ENCODE peak calls at places on chromosomes 1 and 21, in ten cellular contexts. One of them, this sample, is unnamed.

GRCh38 chr1:168116327-168116799 is 20.4 kb downstream of the GPR161 start:
- DNase-seq in osteoblast: no peak
- DNase-seq in CD8-positive, alpha-beta T cell: no peak
- DNase-seq in fibroblast of mammary gland: no peak
- DNase-seq in heart right ventricle: no peak
- DNase-seq in HCT116: no peak
- DNase-seq in tibial artery: no peak
- DNase-seq in A549: no peak
- DNase-seq in K562: no peak
- DNase-seq in AG04450: no peak
- DNase-seq in this sample: no peak

GRCh38 chr21:35810431-35810970 is 249.8 kb downstream of the SETD4 start:
- DNase-seq in K562: no peak
- DNase-seq in tibial artery: no peak
- DNase-seq in CD8-positive, alpha-beta T cell: no peak
- DNase-seq in A549: no peak
- DNase-seq in osteoblast: no peak
- DNase-seq in AG04450: no peak
- DNase-seq in fibroblast of mammary gland: peak; percentile 8
- DNase-seq in heart right ventricle: no peak
- DNase-seq in HCT116: no peak
- DNase-seq in this sample: no peak

GRCh38 chr1:186985889-186986491 is 157.2 kb downstream of the PLA2G4A start:
- DNase-seq in tibial artery: no peak
- DNase-seq in osteoblast: no peak
- DNase-seq in heart right ventricle: no peak
- DNase-seq in K562: peak; percentile 30
- DNase-seq in fibroblast of mammary gland: peak; percentile 74
- DNase-seq in A549: peak; percentile 33
- DNase-seq in CD8-positive, alpha-beta T cell: no peak
- DNase-seq in AG04450: peak; percentile 29
- DNase-seq in HCT116: peak; percentile 38
- DNase-seq in this sample: no peak

GRCh38 chr1:28719332-28719619 is 17.5 kb upstream of the YTHDF2 start:
- DNase-seq in heart right ventricle: no peak
- DNase-seq in osteoblast: no peak
- DNase-seq in K562: no peak
- DNase-seq in AG04450: no peak
- DNase-seq in fibroblast of mammary gland: no peak
- DNase-seq in CD8-positive, alpha-beta T cell: no peak
- DNase-seq in HCT116: no peak
- DNase-seq in A549: no peak
- DNase-seq in tibial artery: no peak
- DNase-seq in this sample: no peak

GRCh38 chr1:9784508-9785133 is 39.1 kb downstream of the CLSTN1 start:
- DNase-seq in A549: peak; percentile 34
- DNase-seq in fibroblast of mammary gland: peak; percentile 58
- DNase-seq in heart right ventricle: no peak
- DNase-seq in HCT116: peak; percentile 58
- DNase-seq in osteoblast: peak; percentile 83
- DNase-seq in AG04450: peak; percentile 33
- DNase-seq in CD8-positive, alpha-beta T cell: peak; percentile 36
- DNase-seq in K562: peak; percentile 65
- DNase-seq in tibial artery: no peak
- DNase-seq in this sample: no peak

GRCh38 chr1:20411196-20411980 is 74.6 kb downstream of the CAMK2N1 start:
- DNase-seq in CD8-positive, alpha-beta T cell: no peak
- DNase-seq in K562: no peak
- DNase-seq in tibial artery: peak; percentile 23
- DNase-seq in heart right ventricle: no peak
- DNase-seq in osteoblast: peak; percentile 91
- DNase-seq in fibroblast of mammary gland: peak; percentile 99
- DNase-seq in HCT116: peak; percentile 60
- DNase-seq in AG04450: peak; percentile 79
- DNase-seq in A549: peak; percentile 71
- DNase-seq in this sample: peak; percentile 66

GRCh38 chr21:37527103-37527502 is 160.5 kb downstream of the DYRK1A start:
- DNase-seq in fibroblast of mammary gland: no peak
- DNase-seq in AG04450: no peak
- DNase-seq in A549: no peak
- DNase-seq in osteoblast: no peak
- DNase-seq in CD8-positive, alpha-beta T cell: no peak
- DNase-seq in HCT116: no peak
- DNase-seq in K562: no peak
- DNase-seq in heart right ventricle: no peak
- DNase-seq in tibial artery: no peak
- DNase-seq in this sample: no peak

GRCh38 chr1:67882196-67882958 is 49.1 kb upstream of the GNG12 start:
- DNase-seq in K562: no peak
- DNase-seq in osteoblast: no peak
- DNase-seq in A549: no peak
- DNase-seq in tibial artery: no peak
- DNase-seq in heart right ventricle: no peak
- DNase-seq in HCT116: no peak
- DNase-seq in fibroblast of mammary gland: peak; percentile 39
- DNase-seq in AG04450: no peak
- DNase-seq in CD8-positive, alpha-beta T cell: no peak
- DNase-seq in this sample: no peak

GRCh38 chr1:29236993-29237905 is 927 bp downstream of the PTPRU start:
- DNase-seq in A549: no peak
- DNase-seq in heart right ventricle: peak; percentile 52
- DNase-seq in fibroblast of mammary gland: no peak
- DNase-seq in AG04450: no peak
- DNase-seq in CD8-positive, alpha-beta T cell: no peak
- DNase-seq in osteoblast: peak; percentile 96
- DNase-seq in HCT116: no peak
- DNase-seq in tibial artery: peak; percentile 45
- DNase-seq in K562: peak; percentile 53
- DNase-seq in this sample: no peak

GRCh38 chr1:202254454-202255252 is 61.1 kb downstream of the LGR6 start:
- DNase-seq in fibroblast of mammary gland: no peak
- DNase-seq in AG04450: no peak
- DNase-seq in osteoblast: no peak
- DNase-seq in HCT116: no peak
- DNase-seq in K562: no peak
- DNase-seq in A549: no peak
- DNase-seq in heart right ventricle: no peak
- DNase-seq in tibial artery: peak; percentile 10
- DNase-seq in CD8-positive, alpha-beta T cell: no peak
- DNase-seq in this sample: no peak

GRCh38 chr1:1122981-1123480 is 7.1 kb upstream of the C1orf159 start:
- DNase-seq in osteoblast: peak; percentile 93
- DNase-seq in HCT116: no peak
- DNase-seq in CD8-positive, alpha-beta T cell: no peak
- DNase-seq in heart right ventricle: no peak
- DNase-seq in AG04450: no peak
- DNase-seq in A549: peak; percentile 18
- DNase-seq in tibial artery: no peak
- DNase-seq in K562: no peak
- DNase-seq in fibroblast of mammary gland: no peak
- DNase-seq in this sample: no peak

GRCh38 chr21:26753822-26754221 is 91.4 kb downstream of the ADAMTS1 start:
- DNase-seq in A549: no peak
- DNase-seq in AG04450: no peak
- DNase-seq in tibial artery: no peak
- DNase-seq in osteoblast: no peak
- DNase-seq in K562: peak; percentile 47
- DNase-seq in CD8-positive, alpha-beta T cell: no peak
- DNase-seq in heart right ventricle: no peak
- DNase-seq in fibroblast of mammary gland: no peak
- DNase-seq in HCT116: no peak
- DNase-seq in this sample: no peak

GRCh38 chr1:235124665-235125064 is 4.0 kb downstream of the TOMM20 start:
- DNase-seq in tibial artery: no peak
- DNase-seq in osteoblast: no peak
- DNase-seq in fibroblast of mammary gland: no peak
- DNase-seq in HCT116: no peak
- DNase-seq in AG04450: no peak
- DNase-seq in K562: no peak
- DNase-seq in heart right ventricle: no peak
- DNase-seq in A549: no peak
- DNase-seq in CD8-positive, alpha-beta T cell: no peak
- DNase-seq in this sample: no peak

GRCh38 chr1:28176492-28177470 is at the start of gene PTAFR:
- DNase-seq in osteoblast: no peak
- DNase-seq in K562: no peak
- DNase-seq in heart right ventricle: peak; percentile 23
- DNase-seq in CD8-positive, alpha-beta T cell: no peak
- DNase-seq in A549: no peak
- DNase-seq in fibroblast of mammary gland: no peak
- DNase-seq in AG04450: no peak
- DNase-seq in HCT116: no peak
- DNase-seq in tibial artery: no peak
- DNase-seq in this sample: no peak

DNA sequence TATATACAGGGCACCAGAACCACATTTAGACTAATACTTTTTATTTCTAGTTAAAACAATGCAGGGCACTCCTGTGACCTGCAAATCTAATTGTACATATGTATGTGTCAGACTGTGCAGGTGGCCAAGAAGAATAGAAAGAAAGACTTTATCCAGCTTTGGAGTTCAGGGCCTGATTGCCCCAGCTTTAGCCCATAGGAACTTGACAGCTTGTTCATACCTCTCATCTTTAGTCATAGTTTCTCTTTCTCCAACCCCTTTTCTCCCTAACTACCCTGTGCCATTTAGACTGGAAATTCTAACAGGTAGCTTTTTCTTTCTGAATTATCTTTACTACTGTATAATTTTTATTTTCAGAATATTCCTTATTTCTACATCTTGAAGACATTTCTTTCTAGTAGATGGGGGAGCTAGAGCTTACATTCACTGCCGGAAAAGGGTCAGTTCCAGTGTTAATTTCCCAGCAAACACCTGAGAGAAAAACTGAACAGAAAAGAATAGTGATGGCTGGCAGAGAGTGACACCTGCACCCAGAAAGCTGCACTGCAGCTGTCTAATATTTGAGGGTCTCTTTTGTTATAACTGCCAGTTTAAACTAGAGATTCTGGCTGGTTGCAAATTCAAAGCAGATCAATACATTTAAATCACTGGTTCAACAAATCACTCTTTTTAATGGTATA is 8.4 kb downstream of the YBX1 start:
- DNase-seq in HCT116: no peak
- DNase-seq in tibial artery: no peak
- DNase-seq in K562: no peak
- DNase-seq in A549: no peak
- DNase-seq in osteoblast: peak; percentile 77
- DNase-seq in fibroblast of mammary gland: no peak
- DNase-seq in AG04450: no peak
- DNase-seq in CD8-positive, alpha-beta T cell: no peak
- DNase-seq in heart right ventricle: no peak
- DNase-seq in this sample: no peak
- TF ChIP-seq CTCF in HCT116: no peak
- TF ChIP-seq CTCF in tibial artery: no peak
- TF ChIP-seq CTCF in K562: peak; percentile 34
- TF ChIP-seq CTCF in A549: no peak
- TF ChIP-seq CTCF in osteoblast: peak; percentile 10
- TF ChIP-seq CTCF in fibroblast of mammary gland: peak; percentile 4
- TF ChIP-seq CTCF in AG04450: no peak
- TF ChIP-seq CTCF in CD8-positive, alpha-beta T cell: peak; percentile 34
- TF ChIP-seq CTCF in heart right ventricle: no peak
- TF ChIP-seq CTCF in this sample: no peak

GRCh38 chr1:209569445-209570207 is 13.9 kb upstream of the CAMK1G start:
- DNase-seq in AG04450: no peak
- DNase-seq in osteoblast: no peak
- DNase-seq in K562: peak; percentile 78
- DNase-seq in heart right ventricle: peak; percentile 66
- DNase-seq in tibial artery: peak; percentile 73
- DNase-seq in CD8-positive, alpha-beta T cell: peak; percentile 44
- DNase-seq in fibroblast of mammary gland: peak; percentile 76
- DNase-seq in A549: peak; percentile 80
- DNase-seq in HCT116: peak; percentile 87
- DNase-seq in this sample: peak; percentile 61
- H3K4me3 ChIP-seq in AG04450: peak overlapping the region; percentile 25
- H3K4me3 ChIP-seq in osteoblast: peak overlapping the region; percentile 45
- H3K4me3 ChIP-seq in K562: no peak overlapping the region
- H3K4me3 ChIP-seq in heart right ventricle: no peak overlapping the region
- H3K4me3 ChIP-seq in tibial artery: no peak overlapping the region
- H3K4me3 ChIP-seq in CD8-positive, alpha-beta T cell: no peak overlapping the region
- H3K4me3 ChIP-seq in fibroblast of mammary gland: no peak overlapping the region
- H3K4me3 ChIP-seq in A549: no peak overlapping the region
- H3K4me3 ChIP-seq in HCT116: no peak overlapping the region
- H3K4me3 ChIP-seq in this sample: no peak overlapping the region

DNA sequence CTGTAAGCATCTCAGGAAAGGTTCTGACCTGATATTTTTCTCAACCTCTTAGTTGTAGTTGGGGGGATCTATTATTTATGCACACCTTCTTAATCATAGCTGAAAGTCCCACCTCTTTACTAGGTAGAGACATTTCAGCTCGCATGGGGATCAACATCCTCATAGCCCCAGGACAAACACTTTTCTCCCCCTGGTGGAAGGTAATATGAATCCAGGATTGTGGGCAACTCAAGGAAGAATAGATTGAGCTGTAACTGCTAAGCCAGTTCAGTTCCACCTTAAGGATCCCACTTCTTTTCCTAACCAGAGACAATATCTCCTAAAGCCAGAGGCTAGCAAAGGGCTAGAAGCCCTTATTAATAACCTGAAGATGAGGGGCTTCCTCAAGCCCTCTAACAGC is 25.4 kb upstream of the SMYD3 start:
- DNase-seq in osteoblast: no peak
- DNase-seq in HCT116: no peak
- DNase-seq in CD8-positive, alpha-beta T cell: no peak
- DNase-seq in A549: peak; percentile 16
- DNase-seq in heart right ventricle: no peak
- DNase-seq in fibroblast of mammary gland: no peak
- DNase-seq in K562: peak; percentile 37
- DNase-seq in AG04450: no peak
- DNase-seq in tibial artery: no peak
- DNase-seq in this sample: no peak
- TF ChIP-seq CTCF in osteoblast: peak; percentile 32
- TF ChIP-seq CTCF in HCT116: peak; percentile 21
- TF ChIP-seq CTCF in CD8-positive, alpha-beta T cell: no peak
- TF ChIP-seq CTCF in A549: no peak
- TF ChIP-seq CTCF in heart right ventricle: no peak
- TF ChIP-seq CTCF in fibroblast of mammary gland: peak; percentile 5
- TF ChIP-seq CTCF in K562: peak; percentile 32
- TF ChIP-seq CTCF in AG04450: peak; percentile 22
- TF ChIP-seq CTCF in tibial artery: no peak
- TF ChIP-seq CTCF in this sample: no peak

DNA sequence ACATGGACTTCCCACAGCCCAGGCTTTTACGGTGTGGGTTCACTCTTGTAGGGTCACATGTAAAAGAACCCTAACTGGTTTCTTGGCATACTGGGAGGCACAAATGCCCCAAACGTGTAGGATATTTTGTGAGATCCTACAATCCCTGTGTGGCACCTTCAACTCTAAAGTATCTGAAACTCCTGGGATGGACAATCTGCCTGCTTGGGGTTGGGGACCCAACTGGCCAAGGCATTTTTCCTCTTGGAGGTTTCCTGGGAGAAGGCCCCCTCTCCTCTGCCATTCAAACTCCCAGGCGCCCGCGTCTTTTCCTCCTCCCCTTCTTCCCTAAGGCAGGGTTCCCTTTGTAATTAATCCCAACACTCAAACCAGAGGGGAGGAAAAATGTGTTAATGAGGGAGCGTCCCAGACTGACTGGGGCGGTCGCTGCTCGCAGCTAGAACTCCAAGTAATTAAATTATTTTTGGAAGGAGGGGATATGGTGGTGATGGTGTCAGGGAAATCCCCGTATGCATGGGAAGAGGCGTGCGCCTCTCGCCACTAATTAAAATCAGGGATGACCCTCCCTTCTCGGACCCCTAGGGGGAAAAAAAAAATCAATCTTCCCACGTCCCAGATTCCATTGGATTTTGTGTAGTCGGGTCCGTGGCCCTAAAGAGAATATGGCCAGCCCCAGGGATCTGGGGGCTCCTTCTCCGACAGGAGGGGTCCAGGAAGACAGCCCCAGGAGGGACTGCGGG is 650 bp upstream of the VANGL2 start:
- DNase-seq in HCT116: no peak
- DNase-seq in CD8-positive, alpha-beta T cell: no peak
- DNase-seq in fibroblast of mammary gland: no peak
- DNase-seq in AG04450: no peak
- DNase-seq in heart right ventricle: no peak
- DNase-seq in A549: no peak
- DNase-seq in tibial artery: no peak
- DNase-seq in osteoblast: no peak
- DNase-seq in K562: no peak
- DNase-seq in this sample: no peak
- H3K4me3 ChIP-seq in HCT116: no peak overlapping the region
- H3K4me3 ChIP-seq in CD8-positive, alpha-beta T cell: peak overlapping the region; percentile 31
- H3K4me3 ChIP-seq in fibroblast of mammary gland: no peak overlapping the region
- H3K4me3 ChIP-seq in AG04450: peak overlapping the region; percentile 58
- H3K4me3 ChIP-seq in heart right ventricle: peak overlapping the region; percentile 81
- H3K4me3 ChIP-seq in A549: peak overlapping the region; percentile 75
- H3K4me3 ChIP-seq in tibial artery: peak overlapping the region; percentile 49
- H3K4me3 ChIP-seq in osteoblast: no peak overlapping the region
- H3K4me3 ChIP-seq in K562: peak overlapping the region; percentile 47
- H3K4me3 ChIP-seq in this sample: peak overlapping the region; percentile 48

This sample was measured in kidney epithelial cell.